ENCODE peak calls at places on chromosomes 13 and 19, in seven cellular contexts. S, Y, O, P, Q, H and V are unnamed samples.

GRCh38 chr13:110116072-110116487 is 190.9 kb downstream of the COL4A1 start:
- DNase-seq in S (peak; percentile 69), Y (peak; percentile 59), O (peak; percentile 49), P (peak; percentile 90), Q (peak; percentile 30), H (no peak), V (peak; percentile 84)

GRCh38 chr19:48190288-48191284 is 20.1 kb downstream of the ZSWIM9 start:
- DNase-seq in S (peak; percentile 71), Y (peak; percentile 95), O (no peak), P (no peak), Q (peak; percentile 71), H (peak; percentile 32), V (peak; percentile 95)

GRCh38 chr13:51827254-51827653 is 17.7 kb downstream of the TMEM272 start:
- DNase-seq in S (no peak), Y (no peak), O (no peak), P (peak; percentile 77), Q (no peak), H (no peak), V (no peak)

GRCh38 chr19:18539372-18539771 is 4.0 kb downstream of the FKBP8 start:
- DNase-seq in S (no peak), Y (no peak), O (no peak), P (no peak), Q (no peak), H (no peak), V (no peak)

GRCh38 chr13:93224545-93224944 is 2.1 kb upstream of the GPC6 start:
- DNase-seq in S (no peak), Y (peak; percentile 80), O (no peak), P (no peak), Q (no peak), H (no peak), V (peak; percentile 93)

GRCh38 chr13:109012115-109012514 is 382.7 kb downstream of the MYO16 start:
- DNase-seq in S (no peak), Y (no peak), O (no peak), P (no peak), Q (no peak), H (no peak), V (no peak)

GRCh38 chr19:27776524-27776923 is 1436.4 kb downstream of the UQCRFS1 start:
- DNase-seq in S (no peak), Y (no peak), O (no peak), P (no peak), Q (no peak), H (no peak), V (no peak)

GRCh38 chr13:43239441-43239840 is 216.1 kb downstream of the DNAJC15 start:
- DNase-seq in S (no peak), Y (no peak), O (no peak), P (no peak), Q (no peak), H (no peak), V (no peak)

GRCh38 chr13:82062772-82063171 is 1721.8 kb upstream of the SPRY2 start:
- DNase-seq in S (no peak), Y (no peak), O (no peak), P (no peak), Q (no peak), H (no peak), V (no peak)

GRCh38 chr13:44331912-44332840 is 41.4 kb upstream of the SERP2 start:
- DNase-seq in S (no peak), Y (no peak), O (peak; percentile 96), P (peak; percentile 85), Q (peak; percentile 39), H (peak; percentile 13), V (peak; percentile 61)

GRCh38 chr19:4768934-4769777 is 22.4 kb upstream of the FEM1A start:
- DNase-seq in S (peak; percentile 89), Y (peak; percentile 83), O (peak; percentile 87), P (peak; percentile 84), Q (peak; percentile 77), H (peak; percentile 56), V (peak; percentile 95)

GRCh38 chr13:113064534-113065405 is 40.8 kb upstream of the F7 start:
- DNase-seq in S (no peak), Y (no peak), O (no peak), P (no peak), Q (no peak), H (no peak), V (no peak)

GRCh38 chr13:31670831-31671617 is 68.3 kb upstream of the RXFP2 start:
- DNase-seq in S (no peak), Y (no peak), O (no peak), P (no peak), Q (no peak), H (no peak), V (no peak)

GRCh38 chr13:76523740-76524382 is 362.3 kb downstream of the KCTD12 start:
- DNase-seq in S (no peak), Y (no peak), O (no peak), P (no peak), Q (no peak), H (no peak), V (peak; percentile 82)

GRCh38 chr19:42032428-42032827 is 37.6 kb downstream of the GRIK5 start:
- DNase-seq in S (no peak), Y (no peak), O (no peak), P (no peak), Q (no peak), H (no peak), V (no peak)

GRCh38 chr19:51690359-51691121 is 2.6 kb upstream of the SPACA6 start:
- DNase-seq in S (peak; percentile 57), Y (peak; percentile 43), O (peak; percentile 79), P (peak; percentile 88), Q (peak; percentile 76), H (peak; percentile 74), V (peak; percentile 94)

GRCh38 chr13:99225078-99225477 is 24.4 kb downstream of the UBAC2 start:
- DNase-seq in S (no peak), Y (no peak), O (no peak), P (no peak), Q (no peak), H (no peak), V (no peak)

GRCh38 chr19:31146546-31147183 is 202.6 kb downstream of the TSHZ3 start:
- DNase-seq in S (no peak), Y (no peak), O (no peak), P (no peak), Q (peak; percentile 20), H (no peak), V (no peak)

GRCh38 chr19:18049390-18049789 is 37.3 kb downstream of the IL12RB1 start:
- DNase-seq in S (peak; percentile 78), Y (no peak), O (peak; percentile 82), P (peak; percentile 96), Q (peak; percentile 81), H (peak; percentile 60), V (no peak)

GRCh38 chr19:887072-887471 is 5.9 kb downstream of the MED16 start:
- DNase-seq in S (no peak), Y (no peak), O (no peak), P (no peak), Q (no peak), H (no peak), V (peak; percentile 75)

GRCh38 chr13:21150013-21150412 is 26.3 kb downstream of the SKA3 start:
- DNase-seq in S (no peak), Y (no peak), O (no peak), P (no peak), Q (no peak), H (no peak), V (no peak)

GRCh38 chr19:42067315-42067888 is 2.6 kb downstream of the GRIK5 start:
- DNase-seq in S (no peak), Y (no peak), O (no peak), P (no peak), Q (no peak), H (no peak), V (peak; percentile 47)

GRCh38 chr19:42275517-42275916 is 6.5 kb downstream of the CIC start:
- DNase-seq in S (no peak), Y (no peak), O (no peak), P (no peak), Q (no peak), H (no peak), V (no peak)

GRCh38 chr13:54637377-54637776 is 1608.8 kb downstream of the OLFM4 start:
- DNase-seq in S (no peak), Y (peak; percentile 59), O (no peak), P (no peak), Q (no peak), H (no peak), V (peak; percentile 63)

GRCh38 chr19:42092350-42092749 is 16.4 kb downstream of the ZNF574 start:
- DNase-seq in S (no peak), Y (no peak), O (peak; percentile 55), P (no peak), Q (no peak), H (no peak), V (no peak)

GRCh38 chr19:6890421-6890913 is 3.1 kb downstream of the ADGRE1 start:
- DNase-seq in S (no peak), Y (no peak), O (no peak), P (no peak), Q (no peak), H (no peak), V (no peak)

GRCh38 chr13:105814219-105814901 is 721.1 kb downstream of the EFNB2 start:
- DNase-seq in S (no peak), Y (no peak), O (no peak), P (no peak), Q (no peak), H (no peak), V (no peak)

GRCh38 chr19:10984166-10984735 is 23.4 kb downstream of the SMARCA4 start:
- DNase-seq in S (no peak), Y (no peak), O (no peak), P (no peak), Q (no peak), H (no peak), V (no peak)

GRCh38 chr13:110256126-110256905 is 50.6 kb downstream of the COL4A1 start:
- DNase-seq in S (no peak), Y (no peak), O (no peak), P (no peak), Q (no peak), H (no peak), V (no peak)

GRCh38 chr13:35675651-35676050 is 199.2 kb upstream of the MAB21L1 start:
- DNase-seq in S (no peak), Y (no peak), O (no peak), P (no peak), Q (no peak), H (no peak), V (no peak)